ENCODE peak calls at places on chromosomes 13 and 19, in four cellular contexts. P is CD4-positive, alpha-beta T cell; A is thoracic aorta; S is cardiac muscle cell. O is an unnamed sample.

GRCh38 chr13:28179974-28180373 is 41.6 kb downstream of the PAN3 start:
- DNase-seq in P (no peak), A (no peak), S (no peak), O (no peak)

GRCh38 chr19:12596927-12597548 is 13.6 kb downstream of the ZNF490 start:
- DNase-seq in P (no peak), A (no peak), S (no peak), O (no peak)

GRCh38 chr13:113454936-113455335 is 1.6 kb upstream of the ADPRHL1 start:
- DNase-seq in P (no peak), A (no peak), S (no peak), O (no peak)

GRCh38 chr13:76882431-76882830 is 3.8 kb downstream of the KCTD12 start:
- DNase-seq in P (no peak), A (no peak), S (peak; percentile 76), O (no peak)

GRCh38 chr19:4713384-4713951 is 10.2 kb downstream of the DPP9 start:
- DNase-seq in P (no peak), A (no peak), S (peak; percentile 91), O (no peak)

GRCh38 chr19:48310227-48310626 is 15.1 kb upstream of the EMP3 start:
- DNase-seq in P (no peak), A (no peak), S (peak; percentile 22), O (no peak)

GRCh38 chr13:95484052-95484451 is 68.5 kb upstream of the CLDN10 start:
- DNase-seq in P (no peak), A (no peak), S (no peak), O (no peak)

GRCh38 chr19:8208710-8209110 is 460 bp upstream of the CERS4 start:
- DNase-seq in P (no peak), A (no peak), S (no peak), O (no peak)

GRCh38 chr13:89627991-89628390 is 1719.5 kb upstream of the MIR17HG start:
- DNase-seq in P (no peak), A (no peak), S (no peak), O (no peak)

GRCh38 chr19:43672061-43672679 is 2.2 kb upstream of the PLAUR start:
- DNase-seq in P (no peak), A (no peak), S (no peak), O (no peak)

GRCh38 chr13:39604736-39605135 is 1.7 kb upstream of the LHFPL6 start:
- DNase-seq in P (no peak), A (no peak), S (no peak), O (no peak)

DNA sequence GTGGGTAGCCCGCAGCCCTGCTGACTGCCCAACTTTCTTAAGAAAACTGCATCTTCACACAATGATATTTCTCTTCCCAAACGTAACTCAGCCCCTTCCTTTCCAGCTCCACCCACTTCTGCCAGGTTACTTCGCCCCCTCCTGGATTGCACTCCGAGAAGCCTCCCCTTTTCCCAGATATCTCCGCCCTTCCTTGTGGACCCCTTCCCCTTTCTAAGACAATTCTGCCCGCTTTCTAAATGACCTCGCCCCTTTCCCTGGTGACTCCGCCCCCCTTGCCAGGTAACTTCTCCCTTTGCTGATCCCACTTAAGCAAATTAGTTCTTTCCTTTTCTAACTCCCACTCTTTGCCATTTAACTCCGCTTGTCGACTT is 2.6 kb downstream of the VSIG10L start:
- DNase-seq in P (no peak), A (no peak), S (no peak), O (no peak)
- H3K27ac ChIP-seq in P (no peak overlapping the region), A (peak overlapping the region; percentile 83), S (peak overlapping the region; percentile 65), O (no peak overlapping the region)

DNA sequence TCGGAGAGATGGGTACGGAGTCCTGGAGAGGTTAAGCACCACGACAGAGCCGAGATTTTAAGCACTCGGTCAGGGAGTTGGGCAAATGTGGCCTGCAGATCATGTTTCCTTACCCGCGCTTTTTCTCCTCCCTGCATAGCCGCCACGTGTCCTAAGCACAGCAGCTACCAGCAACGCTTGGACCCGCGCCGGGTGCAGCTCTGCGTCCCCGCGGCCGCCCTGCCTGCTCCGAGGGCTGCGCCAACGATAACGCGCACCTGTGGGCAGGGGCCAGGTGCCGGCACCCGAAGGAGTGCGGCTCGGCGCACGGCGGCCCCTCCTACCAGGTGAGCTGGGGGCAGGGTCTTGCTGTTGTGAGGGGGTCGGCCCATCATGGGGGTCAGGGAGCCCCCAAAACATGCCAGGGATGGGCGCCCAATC is 24.8 kb upstream of the FXYD3 start:
- DNase-seq in P (no peak), A (no peak), S (no peak), O (no peak)
- TF ChIP-seq CTCF in P (peak; percentile 20), A (no peak), S (no peak), O (peak; percentile 0)

GRCh38 chr19:36236304-36236945 is 21.5 kb downstream of the ZNF146 start:
- DNase-seq in P (no peak), A (no peak), S (no peak), O (no peak)
- H3K9me3 ChIP-seq in P (peaks cover 90% of the 10 kb centered on the region), A (peaks cover 80% of the 10 kb centered on the region), S (no peaks in the 10 kb centered on the region), O (peaks cover 39% of the 10 kb centered on the region)

GRCh38 chr19:35846038-35846668 is 6.2 kb downstream of the NPHS1 start:
- DNase-seq in P (no peak), A (no peak), S (no peak), O (no peak)
- H3K27ac ChIP-seq in P (no peak overlapping the region), A (no peak overlapping the region), S (no peak overlapping the region), O (no peak overlapping the region)

GRCh38 chr13:83853771-83854170 is 28.5 kb downstream of the SLITRK1 start:
- DNase-seq in P (no peak), A (no peak), S (no peak), O (no peak)
- TF ChIP-seq CTCF in P (no peak), A (no peak), S (no peak), O (no peak)

O was measured in CD8-positive, alpha-beta T cell.